ENCODE peak calls at places on chromosome 18, in five cellular contexts. One of them, this sample, is unnamed.

GRCh38 chr18:46260016-46260878 is 156.1 kb downstream of the HAUS1 start:
- DNase-seq in IMR-90: peak; percentile 85
- DNase-seq in colonic mucosa: no peak
- DNase-seq in astrocyte: peak; percentile 95
- DNase-seq in prostate gland: no peak
- DNase-seq in this sample: no peak

GRCh38 chr18:5238371-5238758 is 41.3 kb upstream of the AKAIN1 start:
- DNase-seq in prostate gland: peak; percentile 22
- DNase-seq in colonic mucosa: peak; percentile 85
- DNase-seq in IMR-90: peak; percentile 30
- DNase-seq in astrocyte: no peak
- DNase-seq in this sample: peak; percentile 36

GRCh38 chr18:65735166-65735565 is 15.6 kb upstream of the CDH7 start:
- DNase-seq in IMR-90: no peak
- DNase-seq in prostate gland: no peak
- DNase-seq in astrocyte: no peak
- DNase-seq in colonic mucosa: no peak
- DNase-seq in this sample: no peak

GRCh38 chr18:75115514-75115913 is 93.4 kb downstream of the PTGR3 start:
- DNase-seq in astrocyte: no peak
- DNase-seq in IMR-90: no peak
- DNase-seq in colonic mucosa: no peak
- DNase-seq in prostate gland: no peak
- DNase-seq in this sample: no peak

GRCh38 chr18:33577688-33578370 is at the start of gene ASXL3:
- DNase-seq in prostate gland: peak; percentile 17
- DNase-seq in IMR-90: no peak
- DNase-seq in colonic mucosa: peak; percentile 64
- DNase-seq in astrocyte: peak; percentile 8
- DNase-seq in this sample: peak; percentile 35

GRCh38 chr18:9337875-9338274 is 3.3 kb downstream of the TWSG1 start:
- DNase-seq in colonic mucosa: no peak
- DNase-seq in astrocyte: peak; percentile 61
- DNase-seq in prostate gland: no peak
- DNase-seq in IMR-90: peak; percentile 70
- DNase-seq in this sample: no peak

GRCh38 chr18:50091495-50092249 is 103.3 kb downstream of the MYO5B start:
- DNase-seq in colonic mucosa: peak; percentile 51
- DNase-seq in prostate gland: no peak
- DNase-seq in IMR-90: no peak
- DNase-seq in astrocyte: peak; percentile 14
- DNase-seq in this sample: no peak

GRCh38 chr18:58004317-58004716 is 39.7 kb upstream of the NEDD4L start:
- DNase-seq in IMR-90: peak; percentile 81
- DNase-seq in colonic mucosa: no peak
- DNase-seq in astrocyte: peak; percentile 88
- DNase-seq in prostate gland: no peak
- DNase-seq in this sample: no peak

GRCh38 chr18:56374005-56374655 is 264.3 kb downstream of the TXNL1 start:
- DNase-seq in astrocyte: peak; percentile 13
- DNase-seq in colonic mucosa: no peak
- DNase-seq in prostate gland: no peak
- DNase-seq in IMR-90: peak; percentile 26
- DNase-seq in this sample: no peak

GRCh38 chr18:42413870-42414269 is 458.8 kb downstream of the PIK3C3 start:
- DNase-seq in prostate gland: no peak
- DNase-seq in astrocyte: peak; percentile 77
- DNase-seq in IMR-90: no peak
- DNase-seq in colonic mucosa: no peak
- DNase-seq in this sample: no peak

GRCh38 chr18:10454800-10455550 is 540 bp downstream of the APCDD1 start:
- DNase-seq in colonic mucosa: no peak
- DNase-seq in astrocyte: no peak
- DNase-seq in IMR-90: peak; percentile 20
- DNase-seq in prostate gland: peak; percentile 30
- DNase-seq in this sample: peak; percentile 35
- H3K27me3 ChIP-seq in colonic mucosa: peaks cover 19% of the 10 kb centered on the region
- H3K27me3 ChIP-seq in astrocyte: peaks cover 27% of the 10 kb centered on the region
- H3K27me3 ChIP-seq in IMR-90: peaks cover 43% of the 10 kb centered on the region
- H3K27me3 ChIP-seq in prostate gland: no peaks in the 10 kb centered on the region
- H3K27me3 ChIP-seq in this sample: no peaks in the 10 kb centered on the region

GRCh38 chr18:48136544-48137353 is 206.3 kb upstream of the SMAD2 start:
- DNase-seq in prostate gland: peak; percentile 40
- DNase-seq in colonic mucosa: peak; percentile 68
- DNase-seq in IMR-90: no peak
- DNase-seq in astrocyte: no peak
- DNase-seq in this sample: peak; percentile 66
- H3K27me3 ChIP-seq in prostate gland: no peaks in the 10 kb centered on the region
- H3K27me3 ChIP-seq in colonic mucosa: peaks cover 11% of the 10 kb centered on the region
- H3K27me3 ChIP-seq in IMR-90: peaks cover 53% of the 10 kb centered on the region
- H3K27me3 ChIP-seq in astrocyte: peaks cover 54% of the 10 kb centered on the region
- H3K27me3 ChIP-seq in this sample: no peaks in the 10 kb centered on the region

GRCh38 chr18:48138211-48138610 is 207.8 kb upstream of the SMAD2 start:
- DNase-seq in colonic mucosa: no peak
- DNase-seq in IMR-90: no peak
- DNase-seq in prostate gland: no peak
- DNase-seq in astrocyte: no peak
- DNase-seq in this sample: no peak

GRCh38 chr18:48136051-48136543 is 205.6 kb upstream of the SMAD2 start:
- DNase-seq in prostate gland: no peak
- DNase-seq in astrocyte: no peak
- DNase-seq in colonic mucosa: peak; percentile 65
- DNase-seq in IMR-90: no peak
- DNase-seq in this sample: peak; percentile 48

GRCh38 chr18:48135436-48135966 is 205.0 kb upstream of the SMAD2 start:
- DNase-seq in IMR-90: no peak
- DNase-seq in colonic mucosa: peak; percentile 46
- DNase-seq in prostate gland: no peak
- DNase-seq in astrocyte: no peak
- DNase-seq in this sample: no peak

GRCh38 chr18:48138660-48139426 is 208.4 kb upstream of the SMAD2 start:
- DNase-seq in astrocyte: no peak
- DNase-seq in colonic mucosa: no peak
- DNase-seq in IMR-90: no peak
- DNase-seq in prostate gland: no peak
- DNase-seq in this sample: no peak

GRCh38 chr18:48137354-48138208 is 207.1 kb upstream of the SMAD2 start:
- DNase-seq in IMR-90: no peak
- DNase-seq in astrocyte: no peak
- DNase-seq in colonic mucosa: peak; percentile 73
- DNase-seq in prostate gland: no peak
- DNase-seq in this sample: no peak
- H3K27me3 ChIP-seq in IMR-90: peaks cover 53% of the 10 kb centered on the region
- H3K27me3 ChIP-seq in astrocyte: peaks cover 54% of the 10 kb centered on the region
- H3K27me3 ChIP-seq in colonic mucosa: peaks cover 11% of the 10 kb centered on the region
- H3K27me3 ChIP-seq in prostate gland: no peaks in the 10 kb centered on the region
- H3K27me3 ChIP-seq in this sample: no peaks in the 10 kb centered on the region

GRCh38 chr18:37534627-37535026 is 31.0 kb downstream of the CELF4 start:
- DNase-seq in astrocyte: no peak
- DNase-seq in IMR-90: no peak
- DNase-seq in colonic mucosa: no peak
- DNase-seq in prostate gland: no peak
- DNase-seq in this sample: no peak
- H3K27me3 ChIP-seq in astrocyte: peaks cover 11% of the 10 kb centered on the region
- H3K27me3 ChIP-seq in IMR-90: peaks cover 26% of the 10 kb centered on the region
- H3K27me3 ChIP-seq in colonic mucosa: no peaks in the 10 kb centered on the region
- H3K27me3 ChIP-seq in prostate gland: peaks cover 3% of the 10 kb centered on the region
- H3K27me3 ChIP-seq in this sample: no peaks in the 10 kb centered on the region

GRCh38 chr18:78984941-78985784 is 5.5 kb downstream of the SALL3 start:
- DNase-seq in prostate gland: no peak
- DNase-seq in colonic mucosa: no peak
- DNase-seq in astrocyte: no peak
- DNase-seq in IMR-90: no peak
- DNase-seq in this sample: peak; percentile 33
- H3K27me3 ChIP-seq in prostate gland: no peaks in the 10 kb centered on the region
- H3K27me3 ChIP-seq in colonic mucosa: peaks cover 55% of the 10 kb centered on the region
- H3K27me3 ChIP-seq in astrocyte: peaks cover 36% of the 10 kb centered on the region
- H3K27me3 ChIP-seq in IMR-90: peaks cover 36% of the 10 kb centered on the region
- H3K27me3 ChIP-seq in this sample: peaks cover 21% of the 10 kb centered on the region

GRCh38 chr18:11147962-11148654 is 1.3 kb downstream of the PIEZO2 start:
- DNase-seq in prostate gland: no peak
- DNase-seq in IMR-90: no peak
- DNase-seq in astrocyte: no peak
- DNase-seq in colonic mucosa: no peak
- DNase-seq in this sample: no peak

GRCh38 chr18:11145413-11146191 is 3.8 kb downstream of the PIEZO2 start:
- DNase-seq in colonic mucosa: no peak
- DNase-seq in prostate gland: no peak
- DNase-seq in astrocyte: no peak
- DNase-seq in IMR-90: no peak
- DNase-seq in this sample: no peak

GRCh38 chr18:11146238-11146946 is 3.0 kb downstream of the PIEZO2 start:
- DNase-seq in IMR-90: no peak
- DNase-seq in astrocyte: no peak
- DNase-seq in prostate gland: no peak
- DNase-seq in colonic mucosa: no peak
- DNase-seq in this sample: no peak

GRCh38 chr18:11147371-11147860 is 2.0 kb downstream of the PIEZO2 start:
- DNase-seq in IMR-90: no peak
- DNase-seq in astrocyte: no peak
- DNase-seq in colonic mucosa: no peak
- DNase-seq in prostate gland: no peak
- DNase-seq in this sample: no peak

GRCh38 chr18:11146947-11147345 is 2.4 kb downstream of the PIEZO2 start:
- DNase-seq in colonic mucosa: no peak
- DNase-seq in prostate gland: no peak
- DNase-seq in IMR-90: no peak
- DNase-seq in astrocyte: no peak
- DNase-seq in this sample: no peak
- H3K27me3 ChIP-seq in colonic mucosa: peaks cover 30% of the 10 kb centered on the region
- H3K27me3 ChIP-seq in prostate gland: peaks cover 10% of the 10 kb centered on the region
- H3K27me3 ChIP-seq in IMR-90: peaks cover 12% of the 10 kb centered on the region
- H3K27me3 ChIP-seq in astrocyte: peaks cover 55% of the 10 kb centered on the region
- H3K27me3 ChIP-seq in this sample: peaks cover 11% of the 10 kb centered on the region

DNA sequence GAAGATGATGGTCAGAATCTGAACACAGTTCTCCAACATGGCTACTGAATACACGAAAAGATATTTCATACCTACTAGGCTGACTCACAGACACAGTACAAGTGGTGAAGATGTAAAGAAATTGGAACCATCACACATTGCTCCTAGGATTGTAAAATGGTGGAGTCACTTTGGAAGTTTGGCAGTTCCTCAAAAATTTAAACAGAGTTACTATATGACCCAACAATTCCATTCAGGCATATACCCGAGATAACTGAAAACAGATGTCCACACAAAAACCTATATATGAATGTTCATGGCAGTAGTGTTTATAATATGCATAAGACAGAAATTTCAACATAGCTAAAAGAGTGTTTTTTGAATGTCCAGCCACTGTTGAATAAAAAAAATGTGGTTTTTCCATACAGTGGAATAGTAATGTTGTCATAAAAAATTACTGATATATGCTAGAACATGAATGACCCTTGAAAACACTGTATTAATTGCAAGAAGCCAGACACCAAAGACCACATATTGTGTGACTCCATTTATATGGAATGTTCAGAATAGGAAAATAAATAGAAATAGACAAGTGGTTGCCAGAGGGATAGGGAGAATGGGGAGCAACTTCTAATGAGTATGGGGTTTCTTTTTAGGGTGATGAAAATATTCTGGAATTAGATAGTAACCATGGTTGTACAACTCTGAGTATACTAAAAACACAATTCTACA is 10.1 kb downstream of the RMP24 start:
- DNase-seq in prostate gland: no peak
- DNase-seq in astrocyte: peak; percentile 65
- DNase-seq in colonic mucosa: no peak
- DNase-seq in IMR-90: peak; percentile 92
- DNase-seq in this sample: no peak
- H3K27me3 ChIP-seq in prostate gland: no peaks in the 10 kb centered on the region
- H3K27me3 ChIP-seq in astrocyte: no peaks in the 10 kb centered on the region
- H3K27me3 ChIP-seq in colonic mucosa: no peaks in the 10 kb centered on the region
- H3K27me3 ChIP-seq in IMR-90: no peaks in the 10 kb centered on the region
- H3K27me3 ChIP-seq in this sample: no peaks in the 10 kb centered on the region